ENCODE peak calls at places on chromosomes 6 and 20, in four cellular contexts. R, C, L and H are unnamed samples.

GRCh38 chr6:136403166-136403980 is 113.7 kb upstream of the BCLAF1 start:
- DNase-seq in L (no peak), R (no peak), C (peak; percentile 86), H (peak; percentile 97)

GRCh38 chr6:39251406-39251805 is 22.1 kb upstream of the KCNK5 start:
- DNase-seq in C (no peak), R (no peak), L (no peak), H (peak; percentile 13)

GRCh38 chr20:11117808-11118528 is 444.2 kb upstream of the JAG1 start:
- DNase-seq in R (no peak), L (no peak), C (peak; percentile 52), H (peak; percentile 100)

GRCh38 chr6:132524639-132525038 is 11.7 kb upstream of the STX7 start:
- DNase-seq in C (no peak), R (no peak), L (no peak), H (no peak)

GRCh38 chr20:20362774-20363435 is 5.0 kb upstream of the INSM1 start:
- DNase-seq in L (no peak), R (no peak), C (no peak), H (no peak)

GRCh38 chr6:163281661-163282060 is 132.9 kb upstream of the QKI start:
- DNase-seq in C (no peak), R (no peak), L (no peak), H (no peak)

GRCh38 chr6:160431231-160431630 is 83.1 kb downstream of the SLC22A3 start:
- DNase-seq in C (peak; percentile 99), R (no peak), L (peak; percentile 33), H (peak; percentile 31)

GRCh38 chr20:11912664-11913415 is 4.9 kb upstream of the BTBD3 start:
- DNase-seq in L (no peak), C (no peak), R (no peak), H (peak; percentile 83)

GRCh38 chr6:33589723-33590530 is 9.9 kb upstream of the BAK1 start:
- DNase-seq in C (peak; percentile 69), R (peak; percentile 89), L (peak; percentile 78), H (peak; percentile 95)

GRCh38 chr6:340991-341827 is 48.9 kb downstream of the DUSP22 start:
- DNase-seq in R (no peak), C (no peak), L (no peak), H (no peak)

GRCh38 chr20:57582432-57583288 is 21.8 kb downstream of the PCK1 start:
- DNase-seq in L (peak; percentile 44), R (peak; percentile 43), C (peak; percentile 44), H (peak; percentile 17)

GRCh38 chr6:141467881-141468280 is 664.8 kb upstream of the GJE1 start:
- DNase-seq in C (peak; percentile 79), R (no peak), L (no peak), H (no peak)

GRCh38 chr20:56934888-56935287 is 305.8 kb downstream of the TFAP2C start:
- DNase-seq in R (no peak), L (no peak), C (no peak), H (no peak)

GRCh38 chr6:37313698-37314097 is 40.1 kb upstream of the RNF8 start:
- DNase-seq in R (no peak), L (no peak), C (no peak), H (no peak)
- H3K36me3 ChIP-seq in R (peaks cover 6% of the 10 kb centered on the region), L (peaks cover 62% of the 10 kb centered on the region), C (peaks cover 29% of the 10 kb centered on the region), H (peaks cover 18% of the 10 kb centered on the region)

GRCh38 chr6:130500693-130501092 is 134.9 kb downstream of the TMEM200A start:
- DNase-seq in R (no peak), C (peak; percentile 13), L (no peak), H (no peak)
- TF ChIP-seq CTCF in R (no peak), C (no peak), L (no peak), H (no peak)

GRCh38 chr20:63701329-63702035 is 5.0 kb downstream of the TNFRSF6B start:
- DNase-seq in L (no peak), R (peak; percentile 57), C (no peak), H (no peak)
- H3K36me3 ChIP-seq in L (peaks cover 51% of the 10 kb centered on the region), R (no peaks in the 10 kb centered on the region), C (peaks cover 18% of the 10 kb centered on the region), H (peaks cover 18% of the 10 kb centered on the region)

DNA sequence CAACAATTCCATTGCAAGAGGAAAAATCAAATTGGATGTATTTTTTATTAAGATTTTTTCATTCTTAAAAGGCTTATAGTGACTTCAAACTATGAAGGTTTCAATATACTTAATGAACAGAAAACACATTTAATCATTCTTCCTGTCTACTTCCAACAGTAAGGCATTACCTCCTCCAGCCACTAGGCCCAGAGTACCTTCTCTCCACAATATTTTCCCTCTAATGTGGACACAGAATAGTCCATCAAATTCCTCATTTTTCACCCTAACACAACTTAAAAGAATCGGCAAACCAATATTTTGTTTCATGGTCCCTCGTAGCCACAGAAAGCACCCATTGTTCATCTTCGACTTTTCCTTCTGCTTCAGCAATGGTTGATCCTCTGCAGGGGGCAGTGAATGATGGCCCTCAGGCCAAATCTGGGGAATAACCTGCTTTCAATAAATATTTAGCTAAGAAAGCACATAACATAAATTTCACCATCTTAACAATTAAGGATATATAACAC is 335.4 kb upstream of the ID4 start:
- DNase-seq in L (no peak), R (no peak), C (no peak), H (no peak)
- TF ChIP-seq CTCF in L (no peak), R (no peak), C (no peak), H (no peak)

GRCh38 chr6:47563162-47563561 is 85.6 kb downstream of the CD2AP start:
- DNase-seq in R (no peak), L (no peak), C (no peak), H (no peak)
- H3K36me3 ChIP-seq in R (no peaks in the 10 kb centered on the region), L (no peaks in the 10 kb centered on the region), C (no peaks in the 10 kb centered on the region), H (peaks cover 2% of the 10 kb centered on the region)